ENCODE peak calls at places on chromosomes 4 and X, in nine cellular contexts. K, J, G, L, U, F, C, S and B are unnamed samples.

GRCh38 chr4:170652571-170652970 is 562.8 kb upstream of the AADAT start:
- DNase-seq in K (no peak), J (no peak), G (peak), L (no peak), U (no peak), F (no peak), C (no peak), S (no peak), B (no peak)

GRCh38 chr4:80685219-80685618 is 345.3 kb upstream of the BMP3 start:
- DNase-seq in K (no peak), J (no peak), G (no peak), L (no peak), U (no peak), F (no peak), C (no peak), S (no peak), B (no peak)

GRCh38 chrX:25534096-25534495 is 518.3 kb upstream of the ARX start:
- DNase-seq in K (no peak), J (no peak), G (peak), L (no peak), U (no peak), F (no peak), C (no peak), S (no peak), B (no peak)

GRCh38 chr4:114549638-114550037 is 49.0 kb upstream of the UGT8 start:
- DNase-seq in K (no peak), J (no peak), G (no peak), L (no peak), U (no peak), F (no peak), C (no peak), S (no peak), B (no peak)

GRCh38 chrX:98398542-98398941 is 1514.8 kb downstream of the RPA4 start:
- DNase-seq in K (no peak), J (no peak), G (no peak), L (no peak), U (no peak), F (no peak), C (no peak), S (no peak), B (no peak)

GRCh38 chrX:37684918-37685317 is 673 bp upstream of the XK start:
- DNase-seq in K (no peak), J (no peak), G (no peak), L (no peak), U (no peak), F (no peak), C (no peak), S (no peak), B (no peak)

GRCh38 chr4:1812720-1813119 is 19.6 kb downstream of the FGFR3 start:
- DNase-seq in K (no peak), J (no peak), G (no peak), L (no peak), U (no peak), F (no peak), C (no peak), S (no peak), B (no peak)

GRCh38 chr4:124708517-124709300 is 3.8 kb downstream of the ANKRD50 start:
- DNase-seq in K (no peak), J (no peak), G (peak), L (no peak), U (no peak), F (no peak), C (no peak), S (no peak), B (no peak)

GRCh38 chr4:7532043-7532442 is 97.3 kb upstream of the PSAPL1 start:
- DNase-seq in K (no peak), J (no peak), G (no peak), L (no peak), U (no peak), F (no peak), C (no peak), S (no peak), B (no peak)

GRCh38 chrX:7215842-7216241 is 67.9 kb upstream of the PUDP start:
- DNase-seq in K (no peak), J (no peak), G (peak), L (no peak), U (no peak), F (no peak), C (no peak), S (no peak), B (no peak)

GRCh38 chr4:52996261-52997131 is 134.4 kb downstream of the RASL11B start:
- DNase-seq in K (no peak), J (no peak), G (peak), L (no peak), U (no peak), F (no peak), C (no peak), S (peak), B (no peak)

GRCh38 chr4:62709618-62710252 is 1509.6 kb downstream of the ADGRL3 start:
- DNase-seq in K (no peak), J (no peak), G (peak), L (no peak), U (peak), F (no peak), C (no peak), S (no peak), B (no peak)

GRCh38 chrX:8663325-8663724 is 68.6 kb downstream of the ANOS1 start:
- DNase-seq in K (no peak), J (no peak), G (no peak), L (no peak), U (no peak), F (no peak), C (no peak), S (no peak), B (no peak)

GRCh38 chr4:100632163-100632562 is 114.3 kb upstream of the EMCN start:
- DNase-seq in K (no peak), J (no peak), G (no peak), L (no peak), U (no peak), F (no peak), C (no peak), S (no peak), B (no peak)

GRCh38 chr4:158259955-158260575 is 49.8 kb downstream of the TMEM144 start:
- DNase-seq in K (peak), J (no peak), G (peak), L (no peak), U (no peak), F (no peak), C (no peak), S (no peak), B (no peak)

GRCh38 chrX:29477878-29478277 is 737.5 kb upstream of the MAGEB2 start:
- DNase-seq in K (no peak), J (no peak), G (no peak), L (no peak), U (no peak), F (no peak), C (no peak), S (no peak), B (no peak)

DNA sequence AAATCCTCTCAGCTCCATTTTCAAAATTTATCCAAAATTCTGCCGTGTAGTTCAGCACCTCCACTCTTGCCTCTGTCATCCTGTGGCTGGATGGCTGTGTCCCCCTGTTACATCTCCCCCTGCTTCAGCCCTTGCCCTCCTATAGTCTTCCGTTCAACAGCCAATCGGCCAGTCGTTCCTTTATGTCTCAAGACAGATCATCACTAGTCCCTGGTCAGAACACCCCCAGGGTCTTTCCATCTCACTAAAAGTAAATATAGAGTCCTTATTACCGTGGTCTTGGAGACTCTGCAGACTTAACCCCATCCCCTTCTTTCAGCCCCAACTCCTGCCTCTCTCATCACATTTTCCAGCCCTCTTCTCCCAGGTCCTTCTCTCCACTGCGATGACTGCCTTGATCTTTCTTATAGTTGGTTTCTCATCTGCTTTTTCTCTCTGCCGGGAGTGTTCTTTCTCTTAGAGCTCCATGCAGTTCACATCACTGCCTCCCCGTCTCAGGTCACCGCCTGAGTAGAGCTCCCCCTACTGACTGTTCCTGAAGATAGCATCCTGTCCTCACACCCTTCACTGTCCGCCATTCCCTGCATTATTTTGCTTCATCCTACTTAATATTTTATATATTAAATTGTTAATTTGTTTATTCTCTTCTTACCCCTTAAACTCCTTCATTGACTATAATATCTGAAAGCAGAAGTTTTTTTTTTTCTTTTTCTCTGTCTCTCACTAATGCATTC is 736.9 kb upstream of the MAGEB2 start:
- DNase-seq in K (peak), J (peak), G (peak), L (peak), U (peak), F (no peak), C (no peak), S (no peak), B (no peak)
- TF ChIP-seq CTCF in K (peak), J (peak), G (peak), L (peak), U (peak), F (no peak), C (peak), S (no peak), B (no peak)

GRCh38 chr4:121112530-121112929 is 40.2 kb upstream of the NDNF start:
- DNase-seq in K (no peak), J (no peak), G (no peak), L (no peak), U (no peak), F (no peak), C (no peak), S (no peak), B (no peak)
- TF ChIP-seq CTCF in K (peak), J (peak), G (peak), L (peak), U (peak), F (peak), C (no peak), S (no peak), B (no peak)

GRCh38 chrX:39261446-39262147 is 460.3 kb downstream of the MID1IP1 start:
- DNase-seq in K (peak), J (peak), G (no peak), L (no peak), U (peak), F (peak), C (no peak), S (no peak), B (no peak)

GRCh38 chrX:39263946-39264483 is 462.8 kb downstream of the MID1IP1 start:
- DNase-seq in K (no peak), J (no peak), G (no peak), L (no peak), U (no peak), F (no peak), C (no peak), S (no peak), B (no peak)

GRCh38 chrX:39262641-39263040 is 461.4 kb downstream of the MID1IP1 start:
- DNase-seq in K (no peak), J (no peak), G (no peak), L (no peak), U (no peak), F (no peak), C (no peak), S (no peak), B (no peak)

GRCh38 chrX:39258331-39258730 is 457.1 kb downstream of the MID1IP1 start:
- DNase-seq in K (no peak), J (peak), G (no peak), L (peak), U (no peak), F (no peak), C (no peak), S (no peak), B (no peak)

DNA sequence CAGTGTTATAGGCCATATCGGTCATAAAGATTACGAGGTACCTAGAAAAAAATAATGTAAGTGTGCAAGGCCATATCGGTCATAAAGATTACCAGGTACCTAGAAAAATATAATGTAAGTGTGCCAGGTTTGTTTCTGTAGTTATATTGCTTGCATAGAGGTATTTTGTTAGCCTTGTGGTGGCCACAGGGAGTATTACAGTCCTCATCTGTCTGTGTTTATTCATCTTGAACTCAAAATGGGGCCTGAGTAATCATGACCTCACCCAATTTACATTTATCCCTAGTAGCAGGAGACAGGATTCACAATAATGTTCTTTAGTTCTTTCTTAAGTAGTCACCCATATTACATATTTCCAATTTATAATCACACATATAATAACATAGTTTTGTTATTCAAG is 459.7 kb downstream of the MID1IP1 start:
- DNase-seq in K (no peak), J (no peak), G (no peak), L (no peak), U (no peak), F (no peak), C (no peak), S (no peak), B (no peak)
- TF ChIP-seq CTCF in K (no peak), J (no peak), G (no peak), L (no peak), U (no peak), F (no peak), C (no peak), S (no peak), B (no peak)

DNA sequence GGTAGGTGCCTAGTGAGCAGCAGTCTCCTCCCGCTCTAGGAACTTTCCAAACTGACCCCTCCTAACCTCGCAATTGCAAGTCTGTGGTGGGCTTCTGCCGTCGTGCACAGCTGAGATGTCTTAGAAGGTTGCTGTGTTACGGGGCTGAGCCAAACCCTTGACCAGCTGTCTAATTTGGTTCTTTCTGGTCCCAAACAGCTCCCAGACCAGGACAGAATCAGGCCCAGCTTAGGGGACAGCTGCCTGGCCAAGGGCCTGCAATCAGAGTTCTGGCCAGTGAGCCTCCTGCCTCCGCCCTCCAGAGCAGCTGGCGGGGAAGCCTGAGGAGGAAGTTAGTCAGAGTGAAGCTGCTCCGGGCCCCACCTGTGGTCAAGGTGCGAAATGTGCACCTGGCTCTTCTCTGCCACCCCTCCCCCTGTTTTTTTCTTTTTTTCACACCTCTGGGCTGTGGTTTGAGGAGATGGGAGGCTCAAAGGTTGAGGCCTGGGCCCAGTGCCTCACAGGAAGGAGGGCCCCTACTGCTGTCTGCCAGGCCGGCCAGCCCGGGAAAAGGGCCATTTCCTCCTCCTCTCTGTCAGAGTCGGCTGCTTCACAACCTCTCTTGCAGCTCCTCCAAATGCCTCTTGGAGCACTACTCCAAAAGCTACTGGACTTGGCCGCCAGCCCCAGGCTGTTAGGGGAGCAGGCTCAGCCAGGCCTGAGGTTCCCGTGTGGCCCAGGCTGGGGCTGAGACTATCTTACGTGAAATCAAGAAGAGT is 4.2 kb upstream of the CXCR3 start:
- DNase-seq in K (peak), J (peak), G (peak), L (peak), U (peak), F (peak), C (no peak), S (peak), B (peak)
- TF ChIP-seq CTCF in K (peak), J (peak), G (no peak), L (peak), U (no peak), F (no peak), C (peak), S (no peak), B (no peak)

GRCh38 chr4:183272384-183272783 is 47.7 kb downstream of the CLDN22 start:
- DNase-seq in K (no peak), J (no peak), G (no peak), L (no peak), U (no peak), F (no peak), C (no peak), S (no peak), B (no peak)

GRCh38 chr4:183276106-183276505 is 44.0 kb downstream of the CLDN22 start:
- DNase-seq in K (no peak), J (no peak), G (no peak), L (no peak), U (no peak), F (no peak), C (no peak), S (no peak), B (no peak)
- TF ChIP-seq CTCF in K (no peak), J (no peak), G (no peak), L (no peak), U (no peak), F (no peak), C (no peak), S (no peak), B (no peak)